ENCODE peak calls at places on chromosomes 12 and 14, in seven cellular contexts. U is spleen, Z is HepG2, M is K562, J is transverse colon, Q is HCT116, N is stomach. V is an unnamed sample.

GRCh38 chr12:1332327-1332726 is 262.1 kb downstream of the FBXL14 start:
- DNase-seq in U (no peak), Z (peak; percentile 57), M (no peak), J (peak; percentile 32), Q (peak; percentile 6), N (peak; percentile 33), V (peak; percentile 62)

GRCh38 chr14:36173161-36173560 is 3.4 kb downstream of the PTCSC3 start:
- DNase-seq in U (no peak), Z (no peak), M (no peak), J (no peak), Q (no peak), N (no peak), V (no peak)

GRCh38 chr12:131455581-131456110 is 255.2 kb upstream of the SFSWAP start:
- DNase-seq in U (peak; percentile 68), Z (no peak), M (no peak), J (no peak), Q (no peak), N (peak; percentile 23), V (no peak)

GRCh38 chr12:52870361-52871290 is 21.8 kb upstream of the KRT78 start:
- DNase-seq in U (peak; percentile 86), Z (peak; percentile 45), M (peak; percentile 87), J (peak; percentile 91), Q (no peak), N (peak; percentile 81), V (peak; percentile 46)

GRCh38 chr14:105473033-105473676 is 1.5 kb upstream of the CRIP2 start:
- DNase-seq in U (no peak), Z (no peak), M (no peak), J (no peak), Q (no peak), N (no peak), V (no peak)

GRCh38 chr12:39296496-39296895 is 146.4 kb downstream of the KIF21A start:
- DNase-seq in U (no peak), Z (no peak), M (no peak), J (no peak), Q (no peak), N (no peak), V (no peak)

GRCh38 chr14:72700338-72701231 is 193.3 kb downstream of the DPF3 start:
- DNase-seq in U (no peak), Z (no peak), M (no peak), J (no peak), Q (no peak), N (no peak), V (no peak)

GRCh38 chr12:26197832-26198231 is 2.5 kb downstream of the SSPN start:
- DNase-seq in U (no peak), Z (no peak), M (no peak), J (no peak), Q (no peak), N (peak; percentile 28), V (no peak)

GRCh38 chr14:96167224-96168148 is 37.2 kb upstream of the BDKRB2 start:
- DNase-seq in U (peak; percentile 8), Z (no peak), M (no peak), J (peak; percentile 50), Q (no peak), N (no peak), V (no peak)

GRCh38 chr12:1644523-1645438 is 15.8 kb downstream of the WNT5B start:
- DNase-seq in U (no peak), Z (no peak), M (no peak), J (peak; percentile 68), Q (no peak), N (peak; percentile 80), V (peak; percentile 64)

GRCh38 chr12:121578230-121579189 is 2.3 kb downstream of the KDM2B start:
- DNase-seq in U (peak; percentile 87), Z (no peak), M (no peak), J (peak; percentile 19), Q (no peak), N (no peak), V (no peak)

GRCh38 chr14:95498622-95499353 is 17.7 kb downstream of the SYNE3 start:
- DNase-seq in U (peak; percentile 45), Z (no peak), M (no peak), J (no peak), Q (no peak), N (no peak), V (no peak)

GRCh38 chr12:107884769-107885694 is 110.5 kb downstream of the ASCL4 start:
- DNase-seq in U (no peak), Z (peak; percentile 58), M (peak; percentile 67), J (peak; percentile 60), Q (peak; percentile 41), N (peak; percentile 67), V (peak; percentile 38)

GRCh38 chr14:28765907-28766504 is 581 bp upstream of the FOXG1 start:
- DNase-seq in U (no peak), Z (no peak), M (peak; percentile 39), J (no peak), Q (no peak), N (no peak), V (no peak)

GRCh38 chr14:76776306-76777251 is 15.3 kb downstream of the VASH1 start:
- DNase-seq in U (peak; percentile 70), Z (peak; percentile 29), M (peak; percentile 34), J (no peak), Q (no peak), N (no peak), V (no peak)

DNA sequence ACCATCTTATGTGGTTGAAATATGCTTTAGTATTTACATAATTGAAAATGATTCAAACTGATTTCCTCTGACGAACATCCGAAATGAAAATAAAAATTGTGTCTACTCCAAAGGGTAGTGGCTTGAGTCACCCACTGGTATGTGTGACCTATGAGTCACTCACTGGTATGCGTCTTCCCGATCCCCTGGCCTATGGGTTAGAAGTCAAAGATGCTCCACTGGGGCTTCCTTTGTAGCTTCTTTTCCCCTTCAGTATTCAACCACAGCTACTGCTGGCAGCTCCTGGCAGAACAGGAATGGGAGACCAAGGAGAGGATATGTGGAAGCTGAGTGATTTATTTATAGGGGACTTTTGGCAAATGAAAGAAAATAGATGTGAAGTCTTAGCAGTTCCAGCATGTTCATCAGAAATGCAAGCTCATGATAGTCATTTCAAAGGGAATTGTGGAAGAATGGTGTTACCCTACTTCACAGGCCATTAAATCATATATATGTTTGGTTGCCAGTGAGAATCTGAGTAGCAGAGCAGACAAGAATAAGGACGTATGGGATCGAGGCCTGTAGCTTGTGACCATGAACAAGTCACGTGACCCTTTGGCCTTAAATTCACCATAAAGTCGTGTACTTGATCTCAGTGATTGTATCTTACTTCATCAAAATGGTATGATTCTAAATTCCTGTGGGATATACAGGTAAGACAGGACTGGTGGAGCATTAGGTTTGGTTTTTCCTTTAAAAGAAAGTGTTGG is 108.3 kb downstream of the CRADD start:
- DNase-seq in U (no peak), Z (peak; percentile 63), M (peak; percentile 64), J (peak; percentile 16), Q (peak; percentile 85), N (no peak), V (peak; percentile 33)
- TF ChIP-seq POLR2AphosphoS5 in U (peak; percentile 74), Z (no peak), M (no peak), J (peak; percentile 76), Q (peak; percentile 49), N (peak; percentile 78), V (peak; percentile 74)

GRCh38 chr12:10732554-10732953 is 9.4 kb upstream of the YBX3 start:
- DNase-seq in U (no peak), Z (no peak), M (no peak), J (no peak), Q (no peak), N (no peak), V (no peak)
- H3K9me3 ChIP-seq in U (no peaks in the 10 kb centered on the region), Z (no peaks in the 10 kb centered on the region), M (no peaks in the 10 kb centered on the region), J (no peaks in the 10 kb centered on the region), Q (no peaks in the 10 kb centered on the region), N (no peaks in the 10 kb centered on the region), V (no peaks in the 10 kb centered on the region)

GRCh38 chr14:100145682-100146464 is 13.6 kb downstream of the DEGS2 start:
- DNase-seq in U (no peak), Z (no peak), M (no peak), J (no peak), Q (no peak), N (no peak), V (no peak)

GRCh38 chr14:100146548-100147091 is 12.8 kb downstream of the DEGS2 start:
- DNase-seq in U (no peak), Z (no peak), M (no peak), J (peak; percentile 67), Q (no peak), N (no peak), V (no peak)

GRCh38 chr14:100147691-100148464 is 11.6 kb downstream of the DEGS2 start:
- DNase-seq in U (no peak), Z (no peak), M (no peak), J (no peak), Q (no peak), N (no peak), V (no peak)

GRCh38 chr14:100148837-100149731 is 10.4 kb downstream of the DEGS2 start:
- DNase-seq in U (no peak), Z (no peak), M (no peak), J (no peak), Q (no peak), N (no peak), V (no peak)

DNA sequence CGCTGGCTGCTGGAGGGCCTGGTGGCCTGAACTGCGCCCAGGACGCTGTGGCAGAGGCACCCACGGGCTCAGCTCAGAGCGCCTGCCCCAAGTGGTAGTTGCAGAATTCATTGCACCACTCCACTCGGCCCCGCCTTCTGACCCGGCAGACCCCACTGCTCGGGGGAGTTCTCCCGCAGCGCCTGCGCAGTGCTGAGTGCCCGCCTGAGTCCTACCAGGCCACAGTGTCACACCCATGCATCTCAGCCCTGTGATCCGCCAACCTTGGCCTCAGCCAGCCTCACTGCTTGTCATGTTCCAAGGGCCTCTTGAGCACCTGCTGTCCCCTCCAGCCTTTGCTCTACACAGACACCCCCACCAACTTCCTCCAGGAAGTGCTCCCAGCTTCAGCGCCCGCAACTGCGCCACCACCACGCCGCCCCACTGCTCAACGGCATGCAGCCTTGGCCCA is 12.2 kb downstream of the DEGS2 start:
- DNase-seq in U (peak; percentile 89), Z (no peak), M (no peak), J (no peak), Q (no peak), N (no peak), V (no peak)
- H3K4me1 ChIP-seq in U (peaks cover 50% of the 10 kb centered on the region), Z (peaks cover 57% of the 10 kb centered on the region), M (peaks cover 13% of the 10 kb centered on the region), J (peaks cover 32% of the 10 kb centered on the region), Q (no peaks in the 10 kb centered on the region), N (peaks cover 94% of the 10 kb centered on the region), V (peaks cover 7% of the 10 kb centered on the region)

GRCh38 chr12:101697930-101698781 is 716 bp downstream of the CHPT1 start:
- DNase-seq in U (peak; percentile 91), Z (peak; percentile 22), M (peak; percentile 49), J (peak; percentile 68), Q (no peak), N (peak; percentile 64), V (peak; percentile 55)
- TF ChIP-seq POLR2AphosphoS5 in U (peak; percentile 24), Z (peak; percentile 36), M (no peak), J (peak; percentile 34), Q (no peak), N (peak; percentile 36), V (peak; percentile 32)